ENCODE peak calls at places on chromosomes 12 and 14, in four cellular contexts. V, E, A and I are unnamed samples.

GRCh38 chr12:13124661-13125505 is 21.4 kb upstream of the GSG1 start:
- DNase-seq in V (no peak), E (no peak), A (peak), I (no peak)

GRCh38 chr14:34364201-34364600 is 97.8 kb downstream of the SPTSSA start:
- DNase-seq in V (no peak), E (no peak), A (no peak), I (no peak)

GRCh38 chr12:106886921-106887320 is 68.8 kb upstream of the TMEM263 start:
- DNase-seq in V (no peak), E (no peak), A (no peak), I (no peak)

GRCh38 chr12:87866602-87867292 is 162.5 kb downstream of the C12orf50 start:
- DNase-seq in V (no peak), E (no peak), A (peak), I (no peak)

GRCh38 chr14:93906341-93907329 is 20.5 kb upstream of the FAM181A start:
- DNase-seq in V (peak), E (no peak), A (peak), I (peak)

GRCh38 chr14:57182760-57183503 is 85.8 kb downstream of the EXOC5 start:
- DNase-seq in V (no peak), E (no peak), A (no peak), I (no peak)

GRCh38 chr14:89270439-89271227 is 146.4 kb downstream of the FOXN3 start:
- DNase-seq in V (no peak), E (peak), A (no peak), I (no peak)

GRCh38 chr12:22518998-22519397 is 25.3 kb downstream of the C2CD5 start:
- DNase-seq in V (no peak), E (no peak), A (no peak), I (no peak)

GRCh38 chr12:115450710-115451109 is 766.7 kb upstream of the TBX3 start:
- DNase-seq in V (no peak), E (no peak), A (no peak), I (no peak)

GRCh38 chr14:90547250-90547649 is 150.4 kb downstream of the CALM1 start:
- DNase-seq in V (no peak), E (no peak), A (no peak), I (no peak)

GRCh38 chr14:88613552-88614010 is 50.7 kb downstream of the ZC3H14 start:
- DNase-seq in V (no peak), E (no peak), A (peak), I (no peak)